ENCODE peak calls at places on chromosomes 16 and 17, in nine cellular contexts. One of them, this sample, is unnamed.

GRCh38 chr17:17018612-17019429 is 23.4 kb upstream of the MPRIP start:
- DNase-seq in osteocyte: no peak
- DNase-seq in HFF-Myc: no peak
- DNase-seq in colonic mucosa: no peak
- DNase-seq in fibroblast of pulmonary artery: no peak
- DNase-seq in suprapubic skin: peak
- DNase-seq in lung: peak
- DNase-seq in HFFc6: no peak
- DNase-seq in progenitor cell of endocrine pancreas: peak
- DNase-seq in this sample: no peak

GRCh38 chr17:33277436-33278100 is 15.5 kb downstream of the ASIC2 start:
- DNase-seq in osteocyte: no peak
- DNase-seq in HFF-Myc: no peak
- DNase-seq in colonic mucosa: no peak
- DNase-seq in fibroblast of pulmonary artery: no peak
- DNase-seq in suprapubic skin: no peak
- DNase-seq in lung: no peak
- DNase-seq in HFFc6: no peak
- DNase-seq in progenitor cell of endocrine pancreas: no peak
- DNase-seq in this sample: no peak

GRCh38 chr16:797120-797420 is 3.5 kb downstream of the GNG13 start:
- DNase-seq in osteocyte: no peak
- DNase-seq in HFF-Myc: no peak
- DNase-seq in colonic mucosa: peak
- DNase-seq in fibroblast of pulmonary artery: no peak
- DNase-seq in suprapubic skin: no peak
- DNase-seq in lung: no peak
- DNase-seq in HFFc6: no peak
- DNase-seq in progenitor cell of endocrine pancreas: no peak
- DNase-seq in this sample: no peak

GRCh38 chr17:28810437-28810836 is 32.2 kb downstream of the FAM222B start:
- DNase-seq in osteocyte: no peak
- DNase-seq in HFF-Myc: no peak
- DNase-seq in colonic mucosa: no peak
- DNase-seq in fibroblast of pulmonary artery: no peak
- DNase-seq in suprapubic skin: no peak
- DNase-seq in lung: no peak
- DNase-seq in HFFc6: no peak
- DNase-seq in progenitor cell of endocrine pancreas: no peak
- DNase-seq in this sample: no peak

GRCh38 chr17:67600408-67600807 is 117.3 kb upstream of the NOL11 start:
- DNase-seq in osteocyte: no peak
- DNase-seq in HFF-Myc: no peak
- DNase-seq in colonic mucosa: no peak
- DNase-seq in fibroblast of pulmonary artery: no peak
- DNase-seq in suprapubic skin: no peak
- DNase-seq in lung: no peak
- DNase-seq in HFFc6: no peak
- DNase-seq in progenitor cell of endocrine pancreas: no peak
- DNase-seq in this sample: no peak

GRCh38 chr17:77946900-77947643 is 11.4 kb upstream of the TNRC6C start:
- DNase-seq in osteocyte: no peak
- DNase-seq in HFF-Myc: no peak
- DNase-seq in colonic mucosa: no peak
- DNase-seq in fibroblast of pulmonary artery: no peak
- DNase-seq in suprapubic skin: no peak
- DNase-seq in lung: no peak
- DNase-seq in HFFc6: no peak
- DNase-seq in progenitor cell of endocrine pancreas: no peak
- DNase-seq in this sample: no peak

GRCh38 chr17:73532441-73532901 is 111.8 kb downstream of the SDK2 start:
- DNase-seq in osteocyte: no peak
- DNase-seq in HFF-Myc: no peak
- DNase-seq in colonic mucosa: no peak
- DNase-seq in fibroblast of pulmonary artery: no peak
- DNase-seq in suprapubic skin: no peak
- DNase-seq in lung: no peak
- DNase-seq in HFFc6: no peak
- DNase-seq in progenitor cell of endocrine pancreas: no peak
- DNase-seq in this sample: no peak

GRCh38 chr16:49492090-49492801 is 118.6 kb downstream of the C16orf78 start:
- DNase-seq in osteocyte: no peak
- DNase-seq in HFF-Myc: no peak
- DNase-seq in colonic mucosa: no peak
- DNase-seq in fibroblast of pulmonary artery: peak
- DNase-seq in suprapubic skin: peak
- DNase-seq in lung: no peak
- DNase-seq in HFFc6: no peak
- DNase-seq in progenitor cell of endocrine pancreas: peak
- DNase-seq in this sample: peak

GRCh38 chr17:59837362-59838195 is 55.2 kb downstream of the TUBD1 start:
- DNase-seq in osteocyte: peak
- DNase-seq in HFF-Myc: peak
- DNase-seq in colonic mucosa: peak
- DNase-seq in fibroblast of pulmonary artery: peak
- DNase-seq in suprapubic skin: no peak
- DNase-seq in lung: peak
- DNase-seq in HFFc6: peak
- DNase-seq in progenitor cell of endocrine pancreas: peak
- DNase-seq in this sample: peak

GRCh38 chr16:72793017-72793416 is 254.9 kb downstream of the ZFHX3 start:
- DNase-seq in osteocyte: no peak
- DNase-seq in HFF-Myc: no peak
- DNase-seq in colonic mucosa: no peak
- DNase-seq in fibroblast of pulmonary artery: no peak
- DNase-seq in suprapubic skin: no peak
- DNase-seq in lung: no peak
- DNase-seq in HFFc6: no peak
- DNase-seq in progenitor cell of endocrine pancreas: no peak
- DNase-seq in this sample: no peak

GRCh38 chr17:61450641-61451537 is 1.3 kb upstream of the TBX4 start:
- DNase-seq in osteocyte: peak
- DNase-seq in HFF-Myc: no peak
- DNase-seq in colonic mucosa: no peak
- DNase-seq in fibroblast of pulmonary artery: no peak
- DNase-seq in suprapubic skin: no peak
- DNase-seq in lung: no peak
- DNase-seq in HFFc6: no peak
- DNase-seq in progenitor cell of endocrine pancreas: no peak
- DNase-seq in this sample: no peak
- TF ChIP-seq CTCF in osteocyte: no peak
- TF ChIP-seq CTCF in HFF-Myc: no peak
- TF ChIP-seq CTCF in colonic mucosa: no peak
- TF ChIP-seq CTCF in fibroblast of pulmonary artery: no peak
- TF ChIP-seq CTCF in suprapubic skin: no peak
- TF ChIP-seq CTCF in lung: no peak
- TF ChIP-seq CTCF in HFFc6: peak
- TF ChIP-seq CTCF in progenitor cell of endocrine pancreas: peak
- TF ChIP-seq CTCF in this sample: no peak

GRCh38 chr16:81692571-81692970 is 86.5 kb upstream of the PLCG2 start:
- DNase-seq in osteocyte: no peak
- DNase-seq in HFF-Myc: no peak
- DNase-seq in colonic mucosa: no peak
- DNase-seq in fibroblast of pulmonary artery: no peak
- DNase-seq in suprapubic skin: no peak
- DNase-seq in lung: no peak
- DNase-seq in HFFc6: no peak
- DNase-seq in progenitor cell of endocrine pancreas: no peak
- DNase-seq in this sample: no peak
- TF ChIP-seq CTCF in osteocyte: no peak
- TF ChIP-seq CTCF in HFF-Myc: no peak
- TF ChIP-seq CTCF in colonic mucosa: no peak
- TF ChIP-seq CTCF in fibroblast of pulmonary artery: no peak
- TF ChIP-seq CTCF in suprapubic skin: no peak
- TF ChIP-seq CTCF in lung: no peak
- TF ChIP-seq CTCF in HFFc6: no peak
- TF ChIP-seq CTCF in progenitor cell of endocrine pancreas: no peak
- TF ChIP-seq CTCF in this sample: no peak

GRCh38 chr16:4477966-4478365 is 1.8 kb downstream of the HMOX2 start:
- DNase-seq in osteocyte: no peak
- DNase-seq in HFF-Myc: no peak
- DNase-seq in colonic mucosa: no peak
- DNase-seq in fibroblast of pulmonary artery: peak
- DNase-seq in suprapubic skin: no peak
- DNase-seq in lung: no peak
- DNase-seq in HFFc6: peak
- DNase-seq in progenitor cell of endocrine pancreas: no peak
- DNase-seq in this sample: no peak
- TF ChIP-seq CTCF in osteocyte: peak
- TF ChIP-seq CTCF in HFF-Myc: peak
- TF ChIP-seq CTCF in colonic mucosa: no peak
- TF ChIP-seq CTCF in fibroblast of pulmonary artery: peak
- TF ChIP-seq CTCF in suprapubic skin: no peak
- TF ChIP-seq CTCF in lung: no peak
- TF ChIP-seq CTCF in HFFc6: peak
- TF ChIP-seq CTCF in progenitor cell of endocrine pancreas: peak
- TF ChIP-seq CTCF in this sample: peak

DNA sequence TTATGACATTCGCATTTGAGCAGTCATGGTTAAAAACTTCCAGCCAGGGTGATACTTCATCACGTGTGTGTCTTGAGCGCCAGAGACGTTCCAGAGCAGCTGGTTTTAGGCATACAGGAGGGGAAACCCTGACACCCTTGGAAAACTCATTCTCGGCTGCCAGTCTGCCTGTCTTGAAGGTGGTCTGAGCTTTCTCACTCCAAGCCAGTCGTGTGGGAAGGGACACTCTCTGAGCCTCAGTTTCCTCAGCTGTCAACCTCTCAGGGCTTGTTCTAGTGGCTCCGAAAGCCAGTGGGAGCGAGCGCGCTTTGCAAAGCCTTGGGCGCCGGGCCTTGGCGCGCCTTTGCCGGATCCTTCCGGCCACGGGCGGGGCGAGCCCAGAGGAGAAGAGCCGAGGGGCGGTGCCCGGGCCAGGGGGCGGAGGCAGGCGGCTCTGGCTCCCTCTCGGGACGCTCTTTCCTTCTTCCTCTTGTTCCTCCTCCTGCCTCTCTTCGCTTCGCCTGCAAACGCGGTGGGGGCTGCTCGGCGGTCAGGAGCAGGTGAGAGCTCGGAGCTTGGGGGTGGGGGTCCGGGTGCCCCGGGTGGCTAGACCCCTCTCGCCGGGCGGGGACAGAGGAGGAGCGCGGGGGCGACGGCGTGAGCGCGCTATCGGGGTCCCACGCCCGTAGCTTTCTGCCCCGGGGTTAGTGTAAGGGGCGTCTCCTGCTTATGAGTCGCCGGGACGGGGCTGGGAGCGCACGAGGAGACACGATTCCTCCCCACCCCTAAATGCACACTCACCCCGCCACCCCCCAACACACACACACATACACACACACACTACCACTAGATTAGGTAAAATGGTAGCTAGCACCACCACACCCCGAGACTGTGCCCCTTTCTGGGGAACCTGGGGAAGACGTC is at the start of gene LDAF1:
- DNase-seq in osteocyte: peak
- DNase-seq in HFF-Myc: no peak
- DNase-seq in colonic mucosa: peak
- DNase-seq in fibroblast of pulmonary artery: peak
- DNase-seq in suprapubic skin: peak
- DNase-seq in lung: peak
- DNase-seq in HFFc6: peak
- DNase-seq in progenitor cell of endocrine pancreas: peak
- DNase-seq in this sample: peak
- TF ChIP-seq CTCF in osteocyte: no peak
- TF ChIP-seq CTCF in HFF-Myc: no peak
- TF ChIP-seq CTCF in colonic mucosa: no peak
- TF ChIP-seq CTCF in fibroblast of pulmonary artery: no peak
- TF ChIP-seq CTCF in suprapubic skin: no peak
- TF ChIP-seq CTCF in lung: no peak
- TF ChIP-seq CTCF in HFFc6: no peak
- TF ChIP-seq CTCF in progenitor cell of endocrine pancreas: no peak
- TF ChIP-seq CTCF in this sample: no peak

DNA sequence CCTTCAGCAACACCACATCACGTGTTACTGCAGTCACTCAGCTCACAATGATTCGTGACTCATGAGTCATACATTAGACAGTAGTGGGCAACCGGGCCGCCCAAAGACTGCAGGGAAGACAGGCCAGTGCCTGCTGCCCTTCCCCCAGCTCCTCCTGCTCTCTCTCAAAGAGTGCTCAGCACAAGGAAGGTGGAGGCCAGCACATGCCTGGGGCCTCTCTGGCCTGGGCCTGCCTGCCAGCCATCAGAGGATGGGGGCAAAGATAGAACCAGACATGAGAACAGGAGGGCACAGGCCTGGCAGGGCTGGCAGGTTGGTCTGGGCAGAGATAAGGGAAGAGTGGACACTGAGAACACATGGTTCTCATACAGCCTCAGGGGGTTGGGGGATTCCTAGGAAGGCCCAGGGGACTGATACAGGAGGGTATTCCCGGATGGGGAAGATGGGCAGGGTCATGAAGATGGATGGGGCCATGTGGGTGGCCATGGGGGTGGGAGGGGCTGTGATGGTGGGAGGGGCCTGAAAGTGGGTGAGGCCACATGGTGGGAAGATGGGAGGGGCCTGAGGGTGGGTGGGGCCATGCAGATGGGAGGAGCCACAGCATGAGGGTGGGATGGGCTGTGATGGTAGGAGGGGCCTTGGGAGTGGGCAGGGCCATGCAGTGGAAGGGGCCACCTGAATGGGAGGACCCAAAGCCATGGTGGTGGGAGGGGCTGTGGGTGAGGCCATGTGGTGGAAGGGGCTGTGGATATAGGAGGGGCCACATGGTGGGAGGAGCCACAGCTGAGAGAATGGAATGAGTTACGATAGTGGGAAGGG is 29.0 kb downstream of the KATNB1 start:
- DNase-seq in osteocyte: no peak
- DNase-seq in HFF-Myc: peak
- DNase-seq in colonic mucosa: no peak
- DNase-seq in fibroblast of pulmonary artery: peak
- DNase-seq in suprapubic skin: no peak
- DNase-seq in lung: no peak
- DNase-seq in HFFc6: peak
- DNase-seq in progenitor cell of endocrine pancreas: no peak
- DNase-seq in this sample: no peak
- TF ChIP-seq CTCF in osteocyte: no peak
- TF ChIP-seq CTCF in HFF-Myc: no peak
- TF ChIP-seq CTCF in colonic mucosa: no peak
- TF ChIP-seq CTCF in fibroblast of pulmonary artery: no peak
- TF ChIP-seq CTCF in suprapubic skin: no peak
- TF ChIP-seq CTCF in lung: no peak
- TF ChIP-seq CTCF in HFFc6: no peak
- TF ChIP-seq CTCF in progenitor cell of endocrine pancreas: no peak
- TF ChIP-seq CTCF in this sample: no peak

DNA sequence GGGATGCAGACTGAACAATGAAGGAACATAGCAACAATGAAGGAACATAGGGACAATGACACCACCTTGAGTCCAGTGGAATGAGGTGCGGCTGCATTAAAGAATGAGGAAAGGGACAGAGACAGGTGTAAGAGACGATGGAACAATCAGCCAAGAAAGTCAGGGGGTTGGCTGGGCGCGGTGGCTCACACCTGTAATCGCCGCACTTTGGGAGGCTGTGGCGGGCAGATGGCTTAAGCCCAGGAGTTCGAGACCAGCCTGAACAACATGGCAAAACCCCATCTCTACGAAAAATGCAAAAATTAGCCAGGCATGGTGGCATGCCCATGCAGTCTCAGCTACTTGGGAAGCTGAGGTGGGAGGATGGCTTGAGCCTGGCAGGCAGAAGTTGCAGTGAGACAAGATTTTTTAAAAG is 13.6 kb upstream of the CBFB start:
- DNase-seq in osteocyte: no peak
- DNase-seq in HFF-Myc: no peak
- DNase-seq in colonic mucosa: no peak
- DNase-seq in fibroblast of pulmonary artery: no peak
- DNase-seq in suprapubic skin: peak
- DNase-seq in lung: no peak
- DNase-seq in HFFc6: no peak
- DNase-seq in progenitor cell of endocrine pancreas: no peak
- DNase-seq in this sample: no peak
- TF ChIP-seq CTCF in osteocyte: no peak
- TF ChIP-seq CTCF in HFF-Myc: no peak
- TF ChIP-seq CTCF in colonic mucosa: no peak
- TF ChIP-seq CTCF in fibroblast of pulmonary artery: peak
- TF ChIP-seq CTCF in suprapubic skin: no peak
- TF ChIP-seq CTCF in lung: no peak
- TF ChIP-seq CTCF in HFFc6: no peak
- TF ChIP-seq CTCF in progenitor cell of endocrine pancreas: no peak
- TF ChIP-seq CTCF in this sample: no peak